ENCODE peak calls at places on chromosome 19, in five cellular contexts. J is A549, U is K562, T is IMR-90, V is HepG2. O is an unnamed sample.

GRCh38 chr19:5369962-5370367 is 29.4 kb upstream of the PTPRS start:
- DNase-seq in J (peak), U (peak), T (no peak), V (peak), O (peak)

GRCh38 chr19:9406798-9407352 is 28.5 kb downstream of the ZNF266 start:
- DNase-seq in J (peak), U (peak), T (peak), V (no peak), O (peak)

GRCh38 chr19:17743874-17744273 is 7.4 kb upstream of the FCHO1 start:
- DNase-seq in J (no peak), U (peak), T (peak), V (no peak), O (no peak)

GRCh38 chr19:18097217-18097992 is at the start of gene MAST3:
- DNase-seq in J (peak), U (peak), T (peak), V (peak), O (peak)

GRCh38 chr19:15249912-15250634 is 17.8 kb upstream of the EPHX3 start:
- DNase-seq in J (no peak), U (no peak), T (peak), V (no peak), O (no peak)

GRCh38 chr19:11091343-11092153 is 2.3 kb downstream of the LDLR start:
- DNase-seq in J (peak), U (peak), T (peak), V (peak), O (no peak)

GRCh38 chr19:31962565-31962996 is 382.8 kb upstream of the ZNF507 start:
- DNase-seq in J (no peak), U (no peak), T (no peak), V (peak), O (no peak)

GRCh38 chr19:10891360-10892108 is 20.2 kb downstream of the CARM1 start:
- DNase-seq in J (no peak), U (no peak), T (no peak), V (no peak), O (no peak)

GRCh38 chr19:19532806-19533701 is 4.3 kb downstream of the YJEFN3 start:
- DNase-seq in J (no peak), U (no peak), T (no peak), V (no peak), O (no peak)

GRCh38 chr19:36573948-36574726 is 1.0 kb upstream of the ZNF529 start:
- DNase-seq in J (no peak), U (peak), T (peak), V (peak), O (no peak)

GRCh38 chr19:8108560-8109445 is 40.6 kb downstream of the FBN3 start:
- DNase-seq in J (no peak), U (no peak), T (no peak), V (no peak), O (no peak)

GRCh38 chr19:28454083-28454482 is 758.9 kb downstream of the UQCRFS1 start:
- DNase-seq in J (no peak), U (peak), T (no peak), V (no peak), O (no peak)

GRCh38 chr19:10878253-10878652 is 6.9 kb downstream of the CARM1 start:
- DNase-seq in J (no peak), U (no peak), T (no peak), V (no peak), O (no peak)

GRCh38 chr19:35120492-35120891 is 4.9 kb downstream of the FXYD3 start:
- DNase-seq in J (no peak), U (no peak), T (peak), V (no peak), O (no peak)

GRCh38 chr19:31629936-31630335 is 280.7 kb upstream of the TSHZ3 start:
- DNase-seq in J (no peak), U (no peak), T (no peak), V (no peak), O (no peak)

GRCh38 chr19:17554968-17555479 is 425 bp upstream of the COLGALT1 start:
- DNase-seq in J (no peak), U (no peak), T (no peak), V (no peak), O (no peak)

GRCh38 chr19:51194527-51195315 is 30.2 kb upstream of the CD33 start:
- DNase-seq in J (no peak), U (peak), T (no peak), V (no peak), O (no peak)

GRCh38 chr19:7870571-7871279 is 3.5 kb downstream of the PRR36 start:
- DNase-seq in J (no peak), U (peak), T (no peak), V (peak), O (peak)

GRCh38 chr19:17504030-17504429 is 7.4 kb upstream of the PGLS start:
- DNase-seq in J (no peak), U (no peak), T (no peak), V (no peak), O (no peak)

GRCh38 chr19:42989851-42990250 is 36.4 kb downstream of the PSG11 start:
- DNase-seq in J (no peak), U (no peak), T (no peak), V (no peak), O (no peak)

GRCh38 chr19:54463531-54464043 is at the start of gene LENG9:
- DNase-seq in J (peak), U (peak), T (peak), V (peak), O (peak)

GRCh38 chr19:12757544-12758274 is 6.1 kb downstream of the BEST2 start:
- DNase-seq in J (peak), U (peak), T (peak), V (peak), O (peak)

GRCh38 chr19:33005440-33005839 is 33.4 kb downstream of the FAAP24 start:
- DNase-seq in J (no peak), U (no peak), T (no peak), V (no peak), O (no peak)

GRCh38 chr19:57359300-57359699 is 4.1 kb upstream of the TRAPPC2B start:
- DNase-seq in J (no peak), U (no peak), T (no peak), V (no peak), O (no peak)

GRCh38 chr19:49687150-49687549 is 2.2 kb upstream of the ADM5 start:
- DNase-seq in J (no peak), U (no peak), T (no peak), V (no peak), O (no peak)

GRCh38 chr19:53057904-53058579 is 13.5 kb downstream of the ERVV-2 start:
- DNase-seq in J (no peak), U (no peak), T (no peak), V (no peak), O (peak)

GRCh38 chr19:42255766-42256750 is 1.1 kb upstream of the ERF start:
- DNase-seq in J (peak), U (peak), T (peak), V (no peak), O (no peak)

GRCh38 chr19:38036707-38037106 is 129.7 kb downstream of the SIPA1L3 start:
- DNase-seq in J (no peak), U (no peak), T (no peak), V (no peak), O (no peak)

GRCh38 chr19:16025108-16026101 is 50.9 kb upstream of the TPM4 start:
- DNase-seq in J (peak), U (peak), T (peak), V (peak), O (no peak)

GRCh38 chr19:18414504-18415176 is 4.6 kb upstream of the SSBP4 start:
- DNase-seq in J (no peak), U (peak), T (no peak), V (no peak), O (no peak)

GRCh38 chr19:38952395-38953165 is 21.8 kb downstream of the MRPS12 start:
- DNase-seq in J (peak), U (peak), T (peak), V (peak), O (peak)

GRCh38 chr19:13849991-13850909 is 26.7 kb upstream of the NANOS3 start:
- DNase-seq in J (no peak), U (peak), T (peak), V (peak), O (peak)

GRCh38 chr19:35264281-35265125 is 4.3 kb upstream of the USF2 start:
- DNase-seq in J (no peak), U (no peak), T (no peak), V (no peak), O (no peak)

GRCh38 chr19:50858896-50859295 is 4.2 kb downstream of the KLK3 start:
- DNase-seq in J (no peak), U (no peak), T (no peak), V (no peak), O (no peak)

GRCh38 chr19:38667552-38668205 is 20.2 kb downstream of the ACTN4 start:
- DNase-seq in J (no peak), U (no peak), T (peak), V (no peak), O (no peak)

GRCh38 chr19:42111811-42112210 is 20.4 kb downstream of the POU2F2 start:
- DNase-seq in J (no peak), U (no peak), T (peak), V (no peak), O (no peak)

GRCh38 chr19:36049080-36049698 is 4.9 kb downstream of the THAP8 start:
- DNase-seq in J (no peak), U (no peak), T (no peak), V (no peak), O (no peak)

DNA sequence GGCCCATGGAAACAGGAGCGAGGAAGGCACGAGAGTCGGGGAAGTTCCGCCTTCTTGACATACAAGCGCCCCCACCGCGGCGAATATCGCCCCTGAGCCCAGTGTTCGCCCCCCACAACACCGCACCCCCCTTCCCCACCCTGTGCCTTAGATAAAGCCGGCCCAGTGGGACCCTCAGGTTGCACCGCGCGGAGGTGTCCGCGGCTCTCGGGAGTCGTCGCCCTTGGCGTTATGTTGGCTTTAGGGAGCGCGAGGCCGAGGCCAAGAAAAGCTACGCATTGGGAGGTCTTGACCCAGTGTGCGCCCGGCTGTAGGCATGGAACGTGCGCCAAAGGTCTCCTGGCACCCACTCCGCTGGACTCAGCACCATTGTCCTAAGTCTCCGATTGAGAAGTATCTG is 603 bp upstream of the ZNF132 start:
- DNase-seq in J (no peak), U (no peak), T (no peak), V (no peak), O (no peak)
- TF ChIP-seq MAFK in J (no peak), U (no peak), T (no peak), V (no peak), O (no peak)

DNA sequence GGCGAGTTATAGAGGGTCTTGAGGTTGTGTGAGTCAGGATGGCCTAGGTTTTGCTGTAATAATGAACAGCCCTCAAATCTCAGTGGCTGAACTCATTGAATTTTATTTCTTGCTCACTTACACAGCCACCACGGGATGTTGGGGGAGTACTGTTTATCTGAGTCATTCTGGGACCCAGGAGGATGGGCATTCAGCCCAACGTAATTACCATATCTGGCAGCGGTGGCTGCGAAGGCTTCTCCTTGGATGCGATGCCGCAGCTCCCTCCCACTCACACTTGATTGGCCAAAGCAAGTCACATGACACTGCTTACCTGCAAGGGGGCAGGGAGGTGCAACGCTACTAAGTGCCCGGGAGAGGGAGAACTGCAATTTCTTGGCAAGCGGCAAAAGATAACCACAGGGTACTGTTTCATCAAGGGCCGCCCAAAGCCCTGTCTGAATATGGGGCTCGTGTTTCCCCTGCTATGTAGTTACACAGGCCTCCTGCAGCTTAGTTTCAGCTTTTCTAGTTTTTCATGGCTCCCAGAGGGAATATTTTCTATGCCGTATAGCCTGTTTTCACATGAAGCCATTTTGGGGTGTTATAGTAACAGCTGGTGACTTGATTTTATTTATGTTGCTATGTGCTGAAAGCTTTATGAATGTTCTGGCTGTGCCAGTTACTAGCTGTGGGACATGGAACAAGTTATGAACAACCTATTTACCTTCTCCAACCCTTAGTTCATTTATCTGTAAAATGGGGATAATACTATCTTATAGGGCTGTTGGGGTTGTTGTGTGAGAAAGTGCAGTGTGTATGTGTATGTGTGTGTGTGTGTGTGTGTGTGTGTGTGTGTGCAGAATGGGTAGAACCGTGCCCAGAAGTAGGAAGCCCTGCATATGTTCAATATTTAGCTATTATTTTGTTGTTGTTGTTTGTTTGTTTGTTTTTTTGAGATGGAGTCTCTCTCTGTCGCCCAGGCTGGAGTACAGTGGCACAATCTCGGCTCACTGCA is 20.1 kb downstream of the ZSWIM9 start:
- DNase-seq in J (no peak), U (peak), T (peak), V (peak), O (peak)
- TF ChIP-seq RAD21 in J (no peak), U (no peak), T (no peak), V (no peak), O (peak)

DNA sequence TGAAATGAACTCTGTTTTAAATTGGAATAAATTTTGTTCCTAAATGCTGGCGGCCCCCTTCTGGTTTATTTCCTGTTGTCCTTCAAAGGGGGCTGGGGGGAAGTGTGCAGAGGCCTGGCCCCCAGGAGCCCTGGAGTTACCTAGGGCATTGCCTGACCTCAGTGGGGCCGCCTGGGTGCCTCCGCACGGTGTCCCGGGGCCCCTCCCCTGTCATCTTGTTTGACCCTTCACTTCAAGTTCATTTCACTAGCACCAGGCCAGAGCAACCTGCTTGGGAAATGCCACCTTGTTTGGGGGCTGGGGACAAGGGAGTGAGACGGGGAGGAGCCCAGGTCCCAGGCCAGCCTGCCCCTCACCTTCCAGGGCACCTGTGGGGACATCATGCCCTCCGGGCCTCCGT is 11.9 kb upstream of the GNA15 start:
- DNase-seq in J (no peak), U (no peak), T (no peak), V (no peak), O (no peak)
- TF ChIP-seq MAFK in J (no peak), U (no peak), T (no peak), V (no peak), O (no peak)

DNA sequence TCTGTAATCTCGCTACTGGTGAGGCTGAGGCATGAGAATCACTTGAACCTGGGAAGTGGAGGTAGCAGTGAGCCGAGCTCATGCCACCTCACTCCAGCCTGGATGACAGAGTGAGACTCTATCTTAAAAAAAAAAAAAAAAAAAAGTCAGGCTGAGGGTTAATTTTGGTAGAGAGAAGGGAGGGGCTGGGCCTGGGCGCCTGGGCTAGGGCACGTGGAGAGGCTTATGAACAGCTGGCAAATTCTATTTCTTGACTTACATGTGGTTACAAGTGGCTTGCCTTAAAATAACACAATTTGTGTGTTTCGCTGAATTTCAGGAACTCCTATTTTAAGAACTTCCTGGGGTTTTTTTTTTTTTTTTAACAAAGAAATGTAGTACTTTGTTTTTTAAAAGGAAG is 47.6 kb upstream of the MAP3K10 start:
- DNase-seq in J (no peak), U (no peak), T (no peak), V (no peak), O (no peak)
- TF ChIP-seq RAD21 in J (no peak), U (no peak), T (no peak), V (no peak), O (no peak)

GRCh38 chr19:2032296-2032941 is 16.9 kb upstream of the BTBD2 start:
- DNase-seq in J (peak), U (no peak), T (peak), V (no peak), O (no peak)
- TF ChIP-seq MAFK in J (no peak), U (no peak), T (no peak), V (no peak), O (no peak)

GRCh38 chr19:55866521-55866920 is 30.2 kb downstream of the NLRP4 start:
- DNase-seq in J (no peak), U (no peak), T (no peak), V (no peak), O (no peak)
- TF ChIP-seq RAD21 in J (no peak), U (no peak), T (no peak), V (no peak), O (no peak)

DNA sequence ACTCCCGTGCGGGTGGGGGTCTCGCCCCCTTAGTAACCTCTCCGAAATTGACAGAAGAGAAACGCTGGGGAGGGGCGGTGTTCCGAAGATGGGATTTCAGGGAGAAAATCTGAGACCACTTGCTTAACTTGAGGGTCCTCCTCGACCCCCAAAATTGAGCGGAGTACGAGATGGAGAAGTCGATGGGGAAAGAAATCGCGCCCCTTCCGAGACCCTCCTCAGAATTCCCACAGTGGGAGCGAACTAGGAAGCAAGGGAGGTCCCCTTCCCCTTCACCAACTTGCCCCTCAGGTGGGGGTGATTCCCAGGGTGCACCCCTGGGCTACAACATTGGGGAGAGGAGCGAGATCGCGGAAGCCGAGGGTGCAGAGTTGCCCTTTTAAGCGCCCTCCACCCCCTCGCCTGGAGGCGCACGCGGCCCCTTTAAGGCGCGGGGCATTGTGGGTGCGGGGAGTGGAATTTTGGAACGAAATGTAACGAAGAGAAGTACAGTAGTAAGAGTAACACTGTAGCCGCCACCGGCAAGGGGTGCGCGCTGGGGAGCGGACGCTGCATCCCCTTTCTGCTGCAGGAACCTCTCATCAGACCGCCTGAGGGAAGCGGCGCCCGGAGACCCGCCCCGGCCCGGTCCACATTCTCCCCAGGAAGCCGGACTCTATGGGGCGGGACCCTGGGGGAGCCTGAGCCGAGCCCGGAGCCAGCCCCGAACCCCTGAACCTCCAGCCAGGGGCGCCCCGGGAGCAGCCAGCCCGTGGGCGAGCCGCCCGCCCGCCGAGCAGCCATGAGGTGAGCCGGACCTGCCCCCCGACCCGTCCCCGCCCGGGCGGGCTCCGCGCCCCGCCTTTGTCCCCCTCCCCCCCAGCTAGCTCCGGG is at the start of gene VASP:
- DNase-seq in J (peak), U (peak), T (peak), V (peak), O (peak)
- TF ChIP-seq MAFK in J (no peak), U (no peak), T (no peak), V (no peak), O (no peak)